ENCODE peak calls at places on chromosomes 16 and 17, in four cellular contexts. V is neural progenitor cell, J is Peyer's patch, I is foreskin fibroblast. W is an unnamed sample.

GRCh38 chr16:46573008-46573833 is 48.0 kb downstream of the SHCBP1 start:
- DNase-seq in V (no peak), J (no peak), I (peak), W (no peak)

GRCh38 chr16:23516366-23517137 is 6.3 kb upstream of the GGA2 start:
- DNase-seq in V (no peak), J (peak), I (peak), W (no peak)

GRCh38 chr17:38663125-38663751 is 11.5 kb downstream of the EPOP start:
- DNase-seq in V (peak), J (no peak), I (peak), W (no peak)

GRCh38 chr17:42509916-42510315 is 26.1 kb upstream of the NAGLU start:
- DNase-seq in V (no peak), J (no peak), I (no peak), W (no peak)

GRCh38 chr17:37488607-37489196 is 989 bp upstream of the DUSP14 start:
- DNase-seq in V (peak), J (peak), I (peak), W (peak)

GRCh38 chr17:19991252-19991885 is 13.7 kb upstream of the AKAP10 start:
- DNase-seq in V (no peak), J (no peak), I (no peak), W (no peak)

GRCh38 chr17:74873874-74874614 is 1.2 kb upstream of the FDXR start:
- DNase-seq in V (no peak), J (no peak), I (no peak), W (no peak)

GRCh38 chr16:79598341-79599181 is 2.0 kb downstream of the MAF start:
- DNase-seq in V (peak), J (peak), I (no peak), W (no peak)

GRCh38 chr17:45319239-45319703 is 2.5 kb upstream of the MAP3K14 start:
- DNase-seq in V (no peak), J (no peak), I (no peak), W (no peak)

GRCh38 chr16:48350716-48351115 is 34.5 kb downstream of the SIAH1 start:
- DNase-seq in V (no peak), J (no peak), I (no peak), W (no peak)

GRCh38 chr17:17568772-17569195 is 22.7 kb downstream of the PEMT start:
- DNase-seq in V (peak), J (peak), I (peak), W (no peak)

GRCh38 chr17:41494524-41494923 is 4.8 kb upstream of the KRT36 start:
- DNase-seq in V (no peak), J (no peak), I (peak), W (no peak)

GRCh38 chr17:75906143-75906884 is 1.6 kb upstream of the MRPL38 start:
- DNase-seq in V (no peak), J (no peak), I (no peak), W (no peak)
- TF ChIP-seq CTCF in V (no peak), J (no peak), I (no peak), W (no peak)

DNA sequence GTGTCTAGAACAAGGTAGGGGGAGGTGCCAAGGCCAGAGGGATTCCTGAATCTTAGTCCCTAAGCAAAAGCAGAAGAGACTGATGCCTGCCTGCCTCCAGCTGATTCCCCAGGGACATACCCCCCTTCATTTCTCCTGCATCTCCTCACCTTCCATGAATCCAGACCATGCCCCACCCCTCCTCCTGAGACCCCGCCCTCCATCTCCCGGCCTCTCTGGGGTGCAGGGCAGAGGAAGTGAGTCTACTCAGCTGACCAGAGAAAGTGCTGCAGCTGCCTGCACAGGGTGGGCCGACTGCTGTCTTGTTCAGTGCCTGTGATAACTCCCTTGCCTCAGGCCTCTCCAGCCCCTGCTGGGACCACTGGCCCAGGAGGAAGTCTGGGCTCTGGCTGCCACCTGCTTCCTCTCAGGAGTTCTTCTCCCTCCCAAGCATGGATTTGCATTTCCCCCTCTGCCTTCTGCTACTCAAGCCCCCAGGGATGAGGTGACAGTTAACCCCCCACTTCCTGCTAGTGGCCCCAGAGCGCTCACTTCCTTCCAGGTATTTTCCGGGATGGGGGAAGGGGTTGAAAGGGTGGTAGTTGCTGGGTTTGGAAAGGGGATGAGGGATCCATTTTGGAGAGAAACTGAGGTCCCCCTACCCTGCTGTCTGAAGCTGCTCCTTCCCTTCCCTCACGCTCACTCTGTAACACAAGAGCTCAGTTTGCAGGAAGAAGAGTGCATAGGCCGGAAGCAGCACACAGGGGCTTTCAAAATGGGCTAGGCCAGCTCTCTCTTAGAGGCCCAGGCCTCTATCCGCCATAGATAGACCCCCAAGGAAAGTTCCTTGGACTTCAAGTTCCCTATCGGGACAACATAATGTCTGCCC is 10.5 kb upstream of the TSPOAP1 start:
- DNase-seq in V (peak), J (peak), I (peak), W (no peak)
- H3K4me3 ChIP-seq in V (no peak), J (peak), I (peak), W (no peak)

DNA sequence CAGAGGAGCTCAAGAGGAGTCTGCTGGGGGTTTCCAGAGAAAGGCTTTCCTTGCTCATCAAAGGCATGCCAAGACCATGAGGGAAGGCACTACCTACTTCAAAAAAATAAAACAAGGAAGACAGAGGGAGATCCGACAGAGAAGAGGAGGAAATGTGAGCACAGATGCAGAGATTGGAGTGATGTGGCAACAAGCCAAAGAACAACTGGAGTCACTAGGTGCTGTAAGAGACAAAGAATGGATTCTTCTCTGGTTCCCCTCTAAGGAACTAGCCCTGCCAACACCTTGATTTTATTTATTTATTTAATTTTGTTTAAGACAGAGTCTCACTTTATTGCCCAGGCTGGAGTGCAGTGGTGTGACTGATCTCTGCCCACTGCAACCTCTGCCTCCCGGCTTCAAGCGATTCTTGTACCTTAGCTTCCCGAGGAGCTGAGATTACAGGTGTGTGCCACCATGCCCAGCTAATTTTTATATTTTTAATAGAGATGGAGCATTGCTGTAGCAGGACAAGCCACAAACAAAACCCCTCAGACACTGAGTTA is 13.8 kb upstream of the ACSF2 start:
- DNase-seq in V (no peak), J (no peak), I (no peak), W (no peak)
- TF ChIP-seq CTCF in V (no peak), J (no peak), I (no peak), W (no peak)

GRCh38 chr17:10550014-10550413 is 556 bp upstream of the MYH2 start:
- DNase-seq in V (no peak), J (no peak), I (no peak), W (no peak)

GRCh38 chr17:10547351-10547750 is 2.1 kb downstream of the MYH2 start:
- DNase-seq in V (no peak), J (no peak), I (no peak), W (no peak)

DNA sequence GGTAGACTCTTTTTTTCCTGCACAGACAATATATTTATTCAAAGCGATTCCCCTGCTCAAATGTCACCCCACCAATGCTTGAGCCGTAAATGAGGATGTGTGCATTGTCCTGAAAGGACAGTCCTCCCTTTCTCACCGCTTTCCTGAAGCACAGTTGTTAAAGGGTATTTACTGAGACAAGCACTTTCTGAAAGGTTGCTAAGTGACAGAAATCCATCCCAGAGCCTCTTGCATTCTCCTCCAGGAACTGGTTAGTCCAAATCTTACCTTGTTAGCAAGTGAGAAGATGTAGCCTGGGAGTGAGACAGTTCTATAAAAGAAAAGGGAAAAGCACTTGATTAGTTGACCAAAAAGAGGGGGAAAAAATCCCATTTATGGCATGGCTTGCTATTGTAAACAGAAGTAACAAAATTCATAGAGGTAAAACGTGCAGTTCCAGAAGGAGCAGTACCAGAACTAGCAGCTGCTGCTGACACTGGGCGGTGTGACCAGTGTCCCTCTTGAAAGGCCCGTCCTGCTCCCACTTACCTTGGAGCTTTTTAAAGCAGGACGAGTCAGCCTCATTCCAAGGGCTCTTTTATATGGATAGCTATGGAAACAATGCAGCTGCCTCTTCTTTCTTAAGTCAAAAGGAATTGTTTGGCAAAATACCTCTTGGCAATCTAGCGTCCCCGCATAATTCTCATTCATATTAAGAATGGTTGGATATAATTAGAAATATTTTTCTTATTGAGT is at the start of gene MYH2:
- DNase-seq in V (peak), J (no peak), I (no peak), W (no peak)
- H3K4me3 ChIP-seq in V (peak), J (no peak), I (no peak), W (no peak)

DNA sequence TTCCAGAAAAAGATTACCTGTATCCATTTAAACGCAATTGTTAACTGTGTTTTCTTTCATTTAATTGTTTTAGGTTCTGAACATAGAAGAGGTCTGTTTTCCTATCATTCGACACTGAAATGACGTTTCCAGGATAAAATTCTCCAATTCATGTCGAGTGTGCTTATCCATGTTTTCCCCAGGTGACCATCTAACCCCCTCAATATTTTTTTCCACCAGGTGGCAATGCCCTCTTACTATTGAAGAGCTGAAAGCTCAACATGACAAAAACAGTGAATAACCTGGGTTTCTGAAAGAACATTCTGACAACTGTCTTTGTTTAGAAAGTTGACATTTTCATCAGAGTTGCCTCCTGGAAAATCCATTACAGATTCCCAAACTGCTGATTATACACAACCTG is 948.7 kb downstream of the KCNJ2 start:
- DNase-seq in V (peak), J (no peak), I (no peak), W (no peak)
- TF ChIP-seq CTCF in V (peak), J (peak), I (no peak), W (no peak)

GRCh38 chr17:12665263-12666210 is at the start of gene MYOCD:
- DNase-seq in V (peak), J (no peak), I (no peak), W (no peak)
- H3K4me3 ChIP-seq in V (peak), J (peak), I (peak), W (peak)

W was measured in AG09309.